ENCODE peak calls at places on chromosomes 16 and 17, in four cellular contexts. One of them, this sample, is unnamed.

GRCh38 chr17:8611135-8611534 is 19.4 kb downstream of the MYH10 start:
- DNase-seq in cardiac fibroblast: peak
- DNase-seq in K562: no peak
- DNase-seq in body of pancreas: no peak
- DNase-seq in this sample: no peak

GRCh38 chr16:27676807-27677206 is 126.9 kb downstream of the KATNIP start:
- DNase-seq in cardiac fibroblast: no peak
- DNase-seq in K562: no peak
- DNase-seq in body of pancreas: no peak
- DNase-seq in this sample: peak

GRCh38 chr17:56594528-56595418 is 1.3 kb downstream of the NOG start:
- DNase-seq in cardiac fibroblast: no peak
- DNase-seq in K562: no peak
- DNase-seq in body of pancreas: no peak
- DNase-seq in this sample: peak

GRCh38 chr17:14559720-14560119 is 258.8 kb downstream of the HS3ST3B1 start:
- DNase-seq in cardiac fibroblast: no peak
- DNase-seq in K562: no peak
- DNase-seq in body of pancreas: no peak
- DNase-seq in this sample: no peak

GRCh38 chr16:85490971-85491771 is 122.0 kb upstream of the GSE1 start:
- DNase-seq in cardiac fibroblast: no peak
- DNase-seq in K562: peak
- DNase-seq in body of pancreas: peak
- DNase-seq in this sample: no peak

GRCh38 chr17:27760069-27760885 is 40.1 kb downstream of the NOS2 start:
- DNase-seq in cardiac fibroblast: peak
- DNase-seq in K562: peak
- DNase-seq in body of pancreas: peak
- DNase-seq in this sample: peak

GRCh38 chr17:77555741-77556291 is 402.7 kb upstream of the TNRC6C start:
- DNase-seq in cardiac fibroblast: peak
- DNase-seq in K562: no peak
- DNase-seq in body of pancreas: peak
- DNase-seq in this sample: peak

GRCh38 chr17:11140028-11140427 is 101.0 kb upstream of the SHISA6 start:
- DNase-seq in cardiac fibroblast: no peak
- DNase-seq in K562: no peak
- DNase-seq in body of pancreas: peak
- DNase-seq in this sample: no peak

GRCh38 chr17:56592487-56593072 is 919 bp upstream of the NOG start:
- DNase-seq in cardiac fibroblast: peak
- DNase-seq in K562: peak
- DNase-seq in body of pancreas: peak
- DNase-seq in this sample: peak

GRCh38 chr16:977096-977701 is 4.4 kb upstream of the SOX8 start:
- DNase-seq in cardiac fibroblast: no peak
- DNase-seq in K562: no peak
- DNase-seq in body of pancreas: peak
- DNase-seq in this sample: no peak

GRCh38 chr16:87127061-87127765 is 190.0 kb downstream of the C16orf95 start:
- DNase-seq in cardiac fibroblast: peak
- DNase-seq in K562: no peak
- DNase-seq in body of pancreas: peak
- DNase-seq in this sample: peak
- H3K4me3 ChIP-seq in cardiac fibroblast: no peak
- H3K4me3 ChIP-seq in K562: no peak
- H3K4me3 ChIP-seq in body of pancreas: no peak
- H3K4me3 ChIP-seq in this sample: no peak

GRCh38 chr16:13779676-13780075 is 140.3 kb upstream of the ERCC4 start:
- DNase-seq in cardiac fibroblast: no peak
- DNase-seq in K562: peak
- DNase-seq in body of pancreas: no peak
- DNase-seq in this sample: no peak

GRCh38 chr16:13781579-13782338 is 138.2 kb upstream of the ERCC4 start:
- DNase-seq in cardiac fibroblast: no peak
- DNase-seq in K562: no peak
- DNase-seq in body of pancreas: no peak
- DNase-seq in this sample: no peak

GRCh38 chr16:13780406-13780805 is 139.5 kb upstream of the ERCC4 start:
- DNase-seq in cardiac fibroblast: no peak
- DNase-seq in K562: no peak
- DNase-seq in body of pancreas: no peak
- DNase-seq in this sample: no peak

DNA sequence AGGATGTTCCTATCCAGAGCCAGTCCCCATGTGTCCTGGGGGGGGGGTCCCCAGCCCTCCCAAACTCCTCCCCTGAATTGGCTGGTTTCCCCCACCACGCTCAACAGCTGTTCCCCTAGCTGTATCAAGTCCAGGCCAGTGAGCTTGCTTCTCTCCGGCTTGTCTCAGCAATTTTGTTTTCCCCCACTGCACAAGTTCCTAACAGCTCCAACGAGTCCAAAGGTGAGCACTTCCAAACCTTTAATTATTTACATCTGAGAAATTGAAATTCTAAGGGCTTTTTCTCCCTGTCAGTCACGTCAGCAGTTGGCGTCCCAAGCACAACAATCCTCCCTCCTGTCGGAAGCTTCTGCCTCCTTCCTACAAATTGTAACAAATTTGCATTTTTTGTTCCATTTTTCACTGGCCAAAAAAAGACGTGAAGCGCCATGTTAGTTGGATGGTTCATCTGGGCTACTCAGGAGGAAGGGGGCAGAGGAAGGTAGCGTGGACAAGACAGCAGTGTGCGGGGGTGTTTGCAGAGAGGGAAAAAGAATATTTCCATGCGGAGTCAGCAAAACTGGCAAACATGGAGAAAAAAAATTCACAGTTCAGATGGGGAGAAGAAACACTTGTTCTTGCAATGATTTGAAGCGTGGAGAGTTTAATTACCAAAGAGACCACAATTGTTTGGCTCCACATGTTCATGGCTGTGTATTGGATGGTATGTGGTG is 139.0 kb upstream of the ERCC4 start:
- DNase-seq in cardiac fibroblast: no peak
- DNase-seq in K562: no peak
- DNase-seq in body of pancreas: no peak
- DNase-seq in this sample: no peak
- H3K4me3 ChIP-seq in cardiac fibroblast: no peak
- H3K4me3 ChIP-seq in K562: no peak
- H3K4me3 ChIP-seq in body of pancreas: no peak
- H3K4me3 ChIP-seq in this sample: no peak

DNA sequence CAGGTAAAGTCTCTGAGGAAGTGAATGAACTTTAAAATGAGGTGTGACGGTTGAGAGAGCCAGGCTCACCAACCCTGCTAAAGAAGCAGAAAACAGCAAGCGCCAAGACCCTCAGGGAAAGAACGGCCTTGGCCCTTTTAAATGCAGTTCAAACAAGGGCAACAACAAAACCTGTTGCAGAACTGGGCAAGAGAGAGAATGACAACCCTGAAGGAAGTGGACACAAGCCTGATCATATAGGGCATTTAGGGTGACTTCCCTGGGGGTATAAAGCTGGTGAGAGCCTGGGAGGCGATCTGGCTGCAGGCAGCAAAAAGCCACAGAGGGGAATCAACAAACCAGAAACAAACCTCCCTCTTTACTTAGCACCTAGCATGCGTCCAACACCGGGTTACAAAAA is 1.0 kb downstream of the CPPED1 start:
- DNase-seq in cardiac fibroblast: no peak
- DNase-seq in K562: no peak
- DNase-seq in body of pancreas: no peak
- DNase-seq in this sample: no peak
- H3K4me3 ChIP-seq in cardiac fibroblast: peak
- H3K4me3 ChIP-seq in K562: peak
- H3K4me3 ChIP-seq in body of pancreas: no peak
- H3K4me3 ChIP-seq in this sample: peak

DNA sequence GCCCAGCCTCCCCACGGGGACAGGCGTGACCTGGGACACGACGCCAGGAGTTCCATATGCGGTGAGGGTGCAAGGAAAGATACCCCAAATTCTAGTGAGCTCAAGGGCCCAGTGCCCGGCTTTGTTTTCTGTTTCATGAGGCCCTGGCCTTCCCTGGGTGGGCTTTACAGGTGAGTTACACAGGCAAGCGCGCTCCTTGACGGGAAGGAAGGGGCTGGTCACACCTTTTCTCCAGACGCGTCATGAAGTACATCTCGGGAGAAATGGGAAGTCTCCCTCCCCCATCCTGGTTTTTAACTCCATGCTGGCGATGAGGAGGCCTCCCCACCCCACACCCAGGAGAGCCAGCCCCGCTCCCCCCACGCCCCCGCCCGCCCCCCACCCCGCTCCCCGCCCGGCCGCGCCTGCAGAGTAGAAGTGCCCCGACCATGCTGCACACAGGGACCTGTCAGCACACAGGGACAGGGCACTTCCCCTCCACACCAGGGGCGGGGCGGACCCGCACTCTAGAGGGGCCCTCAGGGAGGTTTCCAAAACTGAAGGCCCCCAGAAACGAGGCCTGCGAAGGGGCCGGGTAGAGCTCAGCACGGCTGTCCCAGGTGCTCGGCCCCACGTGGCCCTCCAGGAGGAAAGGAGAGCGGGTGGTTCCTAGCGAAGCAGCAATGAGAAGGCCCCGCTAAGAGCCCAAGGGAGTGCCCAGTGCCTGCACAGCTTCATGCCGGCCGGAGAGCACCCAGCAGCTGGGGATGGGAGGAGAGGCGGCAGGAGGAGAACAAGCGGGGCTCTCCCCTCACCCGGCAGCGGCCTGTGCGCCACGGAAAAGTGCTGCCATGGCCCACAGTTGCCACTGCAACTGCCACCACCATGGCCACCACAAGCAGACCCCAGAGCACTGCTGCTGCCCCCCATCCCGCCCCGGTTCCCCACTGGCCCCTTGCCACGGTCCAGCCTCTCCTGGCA is 7.7 kb downstream of the CYB561 start:
- DNase-seq in cardiac fibroblast: no peak
- DNase-seq in K562: no peak
- DNase-seq in body of pancreas: peak
- DNase-seq in this sample: no peak
- H3K4me3 ChIP-seq in cardiac fibroblast: no peak
- H3K4me3 ChIP-seq in K562: no peak
- H3K4me3 ChIP-seq in body of pancreas: no peak
- H3K4me3 ChIP-seq in this sample: no peak

GRCh38 chr17:66812571-66812970 is 22.3 kb upstream of the CACNG5 start:
- DNase-seq in cardiac fibroblast: no peak
- DNase-seq in K562: no peak
- DNase-seq in body of pancreas: no peak
- DNase-seq in this sample: no peak

GRCh38 chr17:66814026-66814425 is 20.9 kb upstream of the CACNG5 start:
- DNase-seq in cardiac fibroblast: no peak
- DNase-seq in K562: no peak
- DNase-seq in body of pancreas: no peak
- DNase-seq in this sample: no peak

GRCh38 chr17:66811683-66812054 is 23.2 kb upstream of the CACNG5 start:
- DNase-seq in cardiac fibroblast: no peak
- DNase-seq in K562: no peak
- DNase-seq in body of pancreas: no peak
- DNase-seq in this sample: no peak

GRCh38 chr17:66813314-66813713 is 21.6 kb upstream of the CACNG5 start:
- DNase-seq in cardiac fibroblast: no peak
- DNase-seq in K562: no peak
- DNase-seq in body of pancreas: no peak
- DNase-seq in this sample: no peak

GRCh38 chr17:66814570-66814969 is 20.3 kb upstream of the CACNG5 start:
- DNase-seq in cardiac fibroblast: no peak
- DNase-seq in K562: no peak
- DNase-seq in body of pancreas: no peak
- DNase-seq in this sample: no peak
- H3K4me3 ChIP-seq in cardiac fibroblast: no peak
- H3K4me3 ChIP-seq in K562: no peak
- H3K4me3 ChIP-seq in body of pancreas: no peak
- H3K4me3 ChIP-seq in this sample: no peak

DNA sequence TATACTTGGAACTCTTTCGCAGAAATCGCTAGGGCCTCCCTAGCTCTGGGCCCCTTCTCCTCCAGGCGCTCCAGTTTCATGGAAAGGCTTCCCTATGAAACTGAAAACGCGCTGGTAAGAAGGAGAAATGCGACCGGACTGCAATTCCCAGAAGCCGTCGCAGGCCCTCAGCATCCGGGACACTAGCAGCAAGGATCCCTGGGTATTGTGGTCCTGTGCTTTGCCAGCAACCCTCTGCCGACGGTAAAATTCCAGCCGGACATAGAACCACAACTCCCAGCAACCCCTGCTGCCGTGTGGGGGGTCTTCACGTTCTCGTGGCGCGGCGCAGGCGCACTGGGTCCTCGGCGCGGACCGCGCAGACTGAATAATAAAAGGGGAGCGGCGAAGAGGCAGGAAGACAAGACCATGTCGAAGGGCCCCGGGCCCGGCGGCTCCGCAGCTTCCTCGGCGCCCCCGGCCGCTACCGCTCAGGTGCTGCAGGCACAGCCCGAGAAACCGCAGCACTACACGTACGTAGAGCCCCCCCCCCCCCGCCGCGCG is at the start of gene UNK:
- DNase-seq in cardiac fibroblast: peak
- DNase-seq in K562: peak
- DNase-seq in body of pancreas: peak
- DNase-seq in this sample: peak
- H3K4me3 ChIP-seq in cardiac fibroblast: peak
- H3K4me3 ChIP-seq in K562: peak
- H3K4me3 ChIP-seq in body of pancreas: peak
- H3K4me3 ChIP-seq in this sample: peak

GRCh38 chr17:81164464-81165245 is 652 bp upstream of the PVALEF start:
- DNase-seq in cardiac fibroblast: no peak
- DNase-seq in K562: no peak
- DNase-seq in body of pancreas: peak
- DNase-seq in this sample: no peak
- H3K4me3 ChIP-seq in cardiac fibroblast: no peak
- H3K4me3 ChIP-seq in K562: no peak
- H3K4me3 ChIP-seq in body of pancreas: no peak
- H3K4me3 ChIP-seq in this sample: no peak

GRCh38 chr17:13127921-13128582 is 110.2 kb upstream of the ELAC2 start:
- DNase-seq in cardiac fibroblast: no peak
- DNase-seq in K562: no peak
- DNase-seq in body of pancreas: no peak
- DNase-seq in this sample: no peak
- H3K4me3 ChIP-seq in cardiac fibroblast: no peak
- H3K4me3 ChIP-seq in K562: no peak
- H3K4me3 ChIP-seq in body of pancreas: no peak
- H3K4me3 ChIP-seq in this sample: no peak